ENCODE peak calls at places on chromosomes 3 and 15, in nine cellular contexts. N is ovary, R is esophagus squamous epithelium, L is HepG2, H is A549, Z is transverse colon, C is GM12878, Y is sigmoid colon, A is body of pancreas. T is an unnamed sample.

GRCh38 chr3:177336841-177337430 is 139.7 kb upstream of the TBL1XR1 start:
- DNase-seq in H (no peak), N (no peak), R (no peak), Y (no peak), A (no peak), C (no peak), L (no peak), Z (no peak), T (no peak)

GRCh38 chr3:69290006-69290405 is 95.9 kb downstream of the FRMD4B start:
- DNase-seq in Y (no peak), A (no peak), N (no peak), L (no peak), C (no peak), H (no peak), R (no peak), Z (no peak), T (no peak)

GRCh38 chr15:36430280-36430679 is 149.1 kb upstream of the CDIN1 start:
- DNase-seq in N (no peak), L (no peak), Y (no peak), Z (no peak), C (no peak), R (no peak), A (no peak), H (no peak), T (no peak)

GRCh38 chr3:72338942-72339749 is 509.1 kb downstream of the SHQ1 start:
- DNase-seq in Y (no peak), A (peak), N (no peak), H (peak), Z (no peak), C (peak), L (peak), R (no peak), T (no peak)

GRCh38 chr3:128607710-128608048 is 42.9 kb downstream of the RPN1 start:
- DNase-seq in Y (no peak), L (no peak), R (no peak), H (no peak), Z (no peak), A (no peak), N (no peak), C (no peak), T (no peak)

GRCh38 chr3:38008971-38009580 is 18.5 kb downstream of the VILL start:
- DNase-seq in C (no peak), N (no peak), Z (no peak), Y (no peak), L (no peak), R (no peak), H (no peak), A (no peak), T (no peak)

GRCh38 chr15:46091860-46092450 is 457.1 kb downstream of the SQOR start:
- DNase-seq in A (peak), C (no peak), N (no peak), L (peak), R (no peak), H (peak), Z (peak), Y (no peak), T (no peak)

GRCh38 chr15:43406192-43406591 is 35.3 kb downstream of the TUBGCP4 start:
- DNase-seq in A (no peak), Y (no peak), N (no peak), C (no peak), H (no peak), R (no peak), Z (no peak), L (no peak), T (no peak)

GRCh38 chr3:60953406-60953805 is 297.8 kb downstream of the FHIT start:
- DNase-seq in A (no peak), H (no peak), Y (no peak), N (no peak), Z (no peak), C (no peak), R (no peak), L (no peak), T (no peak)

GRCh38 chr3:73498764-73499622 is 125.7 kb downstream of the PDZRN3 start:
- DNase-seq in Z (no peak), N (no peak), C (no peak), L (no peak), H (no peak), Y (no peak), A (no peak), R (no peak), T (no peak)

GRCh38 chr3:138381950-138382715 is 33.8 kb downstream of the MRAS start:
- DNase-seq in A (peak), H (no peak), C (no peak), R (no peak), L (peak), N (peak), Y (peak), Z (peak), T (no peak)

GRCh38 chr15:77266708-77267387 is 153.1 kb downstream of the PEAK1 start:
- DNase-seq in Y (no peak), Z (no peak), L (no peak), N (no peak), C (no peak), R (no peak), H (no peak), A (no peak), T (no peak)

GRCh38 chr3:148360046-148360445 is 337.7 kb upstream of the AGTR1 start:
- DNase-seq in Z (no peak), N (no peak), Y (no peak), R (no peak), H (no peak), L (no peak), C (no peak), A (no peak), T (no peak)

GRCh38 chr3:186772886-186773417 is 10.4 kb upstream of the EIF4A2 start:
- DNase-seq in C (no peak), N (peak), R (peak), Y (peak), H (no peak), A (peak), Z (peak), L (no peak), T (no peak)

GRCh38 chr3:159766563-159767185 is 222.0 kb upstream of the IL12A start:
- DNase-seq in N (no peak), H (peak), Z (no peak), R (no peak), C (no peak), Y (no peak), L (no peak), A (no peak), T (no peak)

GRCh38 chr15:26615188-26615926 is 157.5 kb downstream of the GABRB3 start:
- DNase-seq in Z (no peak), N (no peak), Y (no peak), R (no peak), H (peak), C (no peak), L (no peak), A (no peak), T (no peak)

GRCh38 chr3:179181021-179181472 is 32.9 kb downstream of the PIK3CA start:
- DNase-seq in L (no peak), Y (no peak), A (no peak), N (no peak), R (no peak), H (no peak), C (no peak), Z (no peak), T (no peak)

GRCh38 chr3:99250821-99251355 is 349.4 kb upstream of the DCBLD2 start:
- DNase-seq in Y (no peak), R (no peak), A (no peak), Z (no peak), N (no peak), C (no peak), L (no peak), H (no peak), T (no peak)

GRCh38 chr15:71784719-71785118 is 25.6 kb upstream of the NR2E3 start:
- DNase-seq in Y (no peak), N (no peak), L (no peak), R (no peak), C (no peak), H (no peak), Z (no peak), A (peak), T (no peak)

GRCh38 chr3:143170676-143171075 is 51.1 kb downstream of the CHST2 start:
- DNase-seq in N (no peak), Y (no peak), C (no peak), Z (no peak), H (no peak), L (no peak), R (no peak), A (no peak), T (no peak)

DNA sequence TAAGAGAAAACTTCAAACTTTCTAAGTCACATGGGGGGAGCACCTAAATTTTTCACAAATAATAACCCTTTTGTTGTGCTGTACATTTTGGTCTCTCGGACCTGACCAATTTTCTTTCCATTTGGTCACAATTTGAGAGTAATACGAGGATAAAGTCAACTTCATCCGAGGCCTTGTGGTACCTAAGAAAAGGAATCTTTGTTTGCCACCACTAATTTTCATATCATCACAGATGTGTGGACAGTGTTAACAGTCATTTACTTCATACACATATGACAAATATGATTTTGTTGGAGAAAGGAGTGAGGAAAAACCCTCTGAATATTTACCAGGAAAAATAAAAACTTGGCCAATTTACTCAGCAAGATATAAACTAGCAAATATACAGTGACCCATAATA is 40.8 kb downstream of the VGLL4 start:
- DNase-seq in C (no peak), H (no peak), R (no peak), Z (no peak), L (no peak), N (no peak), A (no peak), Y (no peak), T (peak)
- H3K27ac ChIP-seq in C (peak), H (no peak), R (peak), Z (peak), L (no peak), N (peak), A (no peak), Y (peak), T (peak)

DNA sequence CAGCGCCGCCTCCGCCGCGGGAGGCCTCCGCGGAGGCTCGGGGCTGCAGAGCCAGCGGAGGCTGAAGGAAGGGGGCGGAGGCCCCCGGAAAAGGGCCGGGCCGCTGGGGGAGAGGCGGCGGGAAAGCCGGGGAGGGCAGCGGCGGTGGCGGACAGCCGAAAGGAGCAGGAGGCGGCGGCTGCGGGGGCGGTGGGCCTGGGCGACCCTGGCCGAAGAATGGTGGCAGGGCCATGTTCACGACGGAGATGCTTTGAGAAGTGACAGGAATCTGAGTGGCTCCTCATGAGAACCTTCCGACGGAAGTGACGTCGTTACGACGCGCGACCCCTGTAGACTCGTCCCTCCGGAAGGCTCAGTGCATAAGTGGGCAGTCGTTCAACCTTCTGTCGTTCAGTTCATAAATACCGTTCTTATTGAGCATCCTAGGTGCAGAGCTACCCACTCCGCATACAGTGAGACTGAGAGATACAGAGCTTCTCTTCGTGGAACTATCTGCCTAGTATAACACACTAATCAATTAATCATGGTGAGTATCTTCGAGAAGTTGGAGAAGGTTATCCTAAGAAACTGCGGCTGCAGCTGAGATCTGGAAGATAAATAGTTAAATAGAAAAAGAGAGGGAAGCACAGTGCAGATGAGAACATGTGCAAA is at the start of gene PDCD7:
- DNase-seq in Z (peak), R (peak), Y (peak), A (peak), N (peak), H (peak), L (peak), C (peak), T (peak)
- TF ChIP-seq POLR2A in Z (peak), R (no peak), Y (peak), A (peak), N (peak), H (peak), L (peak), C (peak), T (no peak)

DNA sequence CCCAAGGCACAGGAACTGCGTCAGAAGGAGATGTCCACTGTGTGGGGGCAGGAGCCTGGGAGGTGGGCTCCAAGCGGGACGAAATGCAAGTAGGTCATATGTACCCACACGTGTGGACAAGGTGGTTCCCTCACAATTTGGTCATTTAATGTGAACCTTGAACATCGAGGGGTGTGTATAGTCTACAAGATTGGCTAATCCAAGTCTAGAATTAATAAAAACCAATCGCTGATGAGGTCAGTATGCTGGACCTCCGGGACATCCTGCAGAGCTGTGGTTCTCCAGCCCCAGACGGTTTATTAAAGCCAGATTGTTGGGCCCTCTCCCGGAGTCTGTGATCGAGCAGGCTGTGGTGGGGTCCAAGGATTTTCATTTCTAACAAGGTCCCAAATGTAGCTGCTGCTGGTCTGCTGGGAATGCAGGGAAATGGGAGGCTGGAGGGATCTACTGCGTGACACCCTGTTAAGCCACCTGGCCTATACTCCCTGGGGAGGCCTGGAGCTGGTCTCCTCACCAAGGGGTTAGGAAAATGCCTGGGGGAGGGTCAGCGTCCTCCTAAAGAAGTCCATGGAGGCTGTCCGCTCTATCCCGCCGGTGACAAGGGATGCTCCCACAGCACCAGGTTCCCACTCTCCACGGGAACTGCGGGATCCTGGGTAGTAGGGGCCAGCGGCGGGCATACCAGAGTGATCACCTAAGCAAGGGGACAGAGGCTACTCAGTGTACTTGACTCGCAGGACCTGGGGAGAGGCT is 25.1 kb downstream of the PCSK6 start:
- DNase-seq in Y (no peak), N (no peak), L (no peak), C (no peak), A (no peak), R (no peak), H (no peak), Z (no peak), T (no peak)
- H3K27ac ChIP-seq in Y (no peak), N (no peak), L (no peak), C (no peak), A (no peak), R (no peak), H (no peak), Z (peak), T (no peak)

GRCh38 chr3:50350527-50351317 is at the start of the genes CYB561D2 and NPRL2:
- DNase-seq in Z (peak), Y (peak), H (peak), N (peak), C (peak), R (peak), L (peak), A (peak), T (peak)
- TF ChIP-seq POLR2A in Z (peak), Y (peak), H (peak), N (peak), C (peak), R (no peak), L (no peak), A (peak), T (no peak)

GRCh38 chr3:113166357-113166718 is 45.0 kb upstream of the BOC start:
- DNase-seq in C (no peak), Z (no peak), Y (no peak), R (no peak), N (no peak), A (no peak), H (no peak), L (no peak), T (no peak)
- H3K27ac ChIP-seq in C (no peak), Z (peak), Y (peak), R (peak), N (no peak), A (no peak), H (no peak), L (no peak), T (peak)